ENCODE peak calls at places on chromosomes 2 and 18, in seven cellular contexts. One of them, this sample, is unnamed.

GRCh38 chr2:138658187-138658894 is 121.8 kb downstream of the NXPH2 start:
- DNase-seq in AG04450: no peak
- DNase-seq in RPMI7951: no peak
- DNase-seq in NCI-H1092 treated with DMSO at 0.1 percent for 48 hours: no peak
- DNase-seq in brain microvascular endothelial cell: no peak
- DNase-seq in effector memory CD8-positive, alpha-beta T cell: no peak
- DNase-seq in sigmoid colon: no peak
- DNase-seq in this sample: no peak

GRCh38 chr2:37388074-37388473 is 43.6 kb downstream of the QPCT start:
- DNase-seq in RPMI7951: peak; percentile 59
- DNase-seq in AG04450: no peak
- DNase-seq in brain microvascular endothelial cell: peak; percentile 33
- DNase-seq in sigmoid colon: no peak
- DNase-seq in NCI-H1092 treated with DMSO at 0.1 percent for 48 hours: no peak
- DNase-seq in effector memory CD8-positive, alpha-beta T cell: no peak
- DNase-seq in this sample: no peak

GRCh38 chr2:96763511-96764252 is 3.0 kb downstream of the CNNM4 start:
- DNase-seq in effector memory CD8-positive, alpha-beta T cell: no peak
- DNase-seq in AG04450: no peak
- DNase-seq in RPMI7951: no peak
- DNase-seq in brain microvascular endothelial cell: no peak
- DNase-seq in sigmoid colon: no peak
- DNase-seq in NCI-H1092 treated with DMSO at 0.1 percent for 48 hours: peak; percentile 5
- DNase-seq in this sample: no peak

GRCh38 chr2:122340246-122340645 is 584.8 kb downstream of the TSN start:
- DNase-seq in AG04450: no peak
- DNase-seq in RPMI7951: peak; percentile 30
- DNase-seq in sigmoid colon: no peak
- DNase-seq in effector memory CD8-positive, alpha-beta T cell: no peak
- DNase-seq in brain microvascular endothelial cell: no peak
- DNase-seq in NCI-H1092 treated with DMSO at 0.1 percent for 48 hours: no peak
- DNase-seq in this sample: no peak

GRCh38 chr2:239832995-239833727 is 192.0 kb downstream of the NDUFA10 start:
- DNase-seq in AG04450: no peak
- DNase-seq in effector memory CD8-positive, alpha-beta T cell: no peak
- DNase-seq in brain microvascular endothelial cell: no peak
- DNase-seq in NCI-H1092 treated with DMSO at 0.1 percent for 48 hours: no peak
- DNase-seq in sigmoid colon: peak; percentile 32
- DNase-seq in RPMI7951: no peak
- DNase-seq in this sample: no peak

GRCh38 chr2:107064750-107065149 is 178.8 kb upstream of the ST6GAL2 start:
- DNase-seq in RPMI7951: peak; percentile 13
- DNase-seq in brain microvascular endothelial cell: no peak
- DNase-seq in NCI-H1092 treated with DMSO at 0.1 percent for 48 hours: no peak
- DNase-seq in sigmoid colon: no peak
- DNase-seq in effector memory CD8-positive, alpha-beta T cell: no peak
- DNase-seq in AG04450: no peak
- DNase-seq in this sample: no peak

GRCh38 chr2:170377469-170378207 is 199.7 kb downstream of the MYO3B start:
- DNase-seq in RPMI7951: no peak
- DNase-seq in sigmoid colon: no peak
- DNase-seq in NCI-H1092 treated with DMSO at 0.1 percent for 48 hours: no peak
- DNase-seq in brain microvascular endothelial cell: no peak
- DNase-seq in AG04450: no peak
- DNase-seq in effector memory CD8-positive, alpha-beta T cell: no peak
- DNase-seq in this sample: no peak

GRCh38 chr2:69099541-69099940 is 86.6 kb downstream of the ANTXR1 start:
- DNase-seq in effector memory CD8-positive, alpha-beta T cell: no peak
- DNase-seq in sigmoid colon: no peak
- DNase-seq in AG04450: peak; percentile 23
- DNase-seq in RPMI7951: peak; percentile 34
- DNase-seq in NCI-H1092 treated with DMSO at 0.1 percent for 48 hours: no peak
- DNase-seq in brain microvascular endothelial cell: peak; percentile 27
- DNase-seq in this sample: no peak

GRCh38 chr2:69779258-69779989 is 37.5 kb downstream of the ANXA4 start:
- DNase-seq in NCI-H1092 treated with DMSO at 0.1 percent for 48 hours: no peak
- DNase-seq in effector memory CD8-positive, alpha-beta T cell: no peak
- DNase-seq in brain microvascular endothelial cell: peak; percentile 29
- DNase-seq in RPMI7951: peak; percentile 79
- DNase-seq in sigmoid colon: no peak
- DNase-seq in AG04450: no peak
- DNase-seq in this sample: no peak

GRCh38 chr2:80302465-80303005 is 2.0 kb downstream of the LRRTM1 start:
- DNase-seq in AG04450: no peak
- DNase-seq in brain microvascular endothelial cell: no peak
- DNase-seq in RPMI7951: no peak
- DNase-seq in effector memory CD8-positive, alpha-beta T cell: no peak
- DNase-seq in sigmoid colon: no peak
- DNase-seq in NCI-H1092 treated with DMSO at 0.1 percent for 48 hours: no peak
- DNase-seq in this sample: no peak

GRCh38 chr2:120949027-120949956 is 213.6 kb downstream of the GLI2 start:
- DNase-seq in NCI-H1092 treated with DMSO at 0.1 percent for 48 hours: no peak
- DNase-seq in effector memory CD8-positive, alpha-beta T cell: no peak
- DNase-seq in AG04450: no peak
- DNase-seq in sigmoid colon: no peak
- DNase-seq in RPMI7951: no peak
- DNase-seq in brain microvascular endothelial cell: no peak
- DNase-seq in this sample: no peak

GRCh38 chr2:25305809-25306208 is 35.9 kb downstream of the DNMT3A start:
- DNase-seq in NCI-H1092 treated with DMSO at 0.1 percent for 48 hours: peak; percentile 14
- DNase-seq in brain microvascular endothelial cell: no peak
- DNase-seq in sigmoid colon: no peak
- DNase-seq in AG04450: no peak
- DNase-seq in RPMI7951: no peak
- DNase-seq in effector memory CD8-positive, alpha-beta T cell: no peak
- DNase-seq in this sample: no peak

GRCh38 chr18:35683021-35683420 is 101.5 kb downstream of the GALNT1 start:
- DNase-seq in RPMI7951: no peak
- DNase-seq in brain microvascular endothelial cell: no peak
- DNase-seq in effector memory CD8-positive, alpha-beta T cell: no peak
- DNase-seq in NCI-H1092 treated with DMSO at 0.1 percent for 48 hours: no peak
- DNase-seq in sigmoid colon: no peak
- DNase-seq in AG04450: no peak
- DNase-seq in this sample: peak; percentile 85

GRCh38 chr2:124670187-124670586 is 645.1 kb downstream of the CNTNAP5 start:
- DNase-seq in AG04450: no peak
- DNase-seq in NCI-H1092 treated with DMSO at 0.1 percent for 48 hours: no peak
- DNase-seq in RPMI7951: no peak
- DNase-seq in effector memory CD8-positive, alpha-beta T cell: no peak
- DNase-seq in sigmoid colon: no peak
- DNase-seq in brain microvascular endothelial cell: no peak
- DNase-seq in this sample: no peak

GRCh38 chr2:71833855-71834554 is 313.7 kb downstream of the CYP26B1 start:
- DNase-seq in effector memory CD8-positive, alpha-beta T cell: no peak
- DNase-seq in NCI-H1092 treated with DMSO at 0.1 percent for 48 hours: no peak
- DNase-seq in RPMI7951: peak; percentile 98
- DNase-seq in sigmoid colon: peak; percentile 86
- DNase-seq in brain microvascular endothelial cell: no peak
- DNase-seq in AG04450: no peak
- DNase-seq in this sample: no peak

GRCh38 chr2:233853883-233854240 is 473 bp downstream of the HJURP start:
- DNase-seq in effector memory CD8-positive, alpha-beta T cell: peak; percentile 9
- DNase-seq in brain microvascular endothelial cell: no peak
- DNase-seq in sigmoid colon: no peak
- DNase-seq in RPMI7951: no peak
- DNase-seq in NCI-H1092 treated with DMSO at 0.1 percent for 48 hours: no peak
- DNase-seq in AG04450: no peak
- DNase-seq in this sample: no peak

GRCh38 chr18:36993068-36993467 is 164.1 kb downstream of the KIAA1328 start:
- DNase-seq in RPMI7951: no peak
- DNase-seq in brain microvascular endothelial cell: no peak
- DNase-seq in NCI-H1092 treated with DMSO at 0.1 percent for 48 hours: no peak
- DNase-seq in sigmoid colon: no peak
- DNase-seq in AG04450: no peak
- DNase-seq in effector memory CD8-positive, alpha-beta T cell: no peak
- DNase-seq in this sample: peak; percentile 31

GRCh38 chr2:161166538-161167409 is 6.5 kb downstream of the TANK start:
- DNase-seq in AG04450: no peak
- DNase-seq in effector memory CD8-positive, alpha-beta T cell: peak; percentile 38
- DNase-seq in RPMI7951: peak; percentile 17
- DNase-seq in brain microvascular endothelial cell: no peak
- DNase-seq in NCI-H1092 treated with DMSO at 0.1 percent for 48 hours: no peak
- DNase-seq in sigmoid colon: no peak
- DNase-seq in this sample: no peak

GRCh38 chr2:199659207-199659606 is 191.8 kb downstream of the FTCDNL1 start:
- DNase-seq in AG04450: no peak
- DNase-seq in NCI-H1092 treated with DMSO at 0.1 percent for 48 hours: no peak
- DNase-seq in RPMI7951: peak; percentile 53
- DNase-seq in sigmoid colon: no peak
- DNase-seq in effector memory CD8-positive, alpha-beta T cell: no peak
- DNase-seq in brain microvascular endothelial cell: peak; percentile 17
- DNase-seq in this sample: peak; percentile 11

GRCh38 chr18:76955529-76956170 is 133.3 kb downstream of the ZNF236 start:
- DNase-seq in brain microvascular endothelial cell: no peak
- DNase-seq in AG04450: no peak
- DNase-seq in sigmoid colon: no peak
- DNase-seq in RPMI7951: no peak
- DNase-seq in NCI-H1092 treated with DMSO at 0.1 percent for 48 hours: peak; percentile 26
- DNase-seq in effector memory CD8-positive, alpha-beta T cell: no peak
- DNase-seq in this sample: no peak

GRCh38 chr18:27599202-27599829 is 414.2 kb upstream of the CHST9 start:
- DNase-seq in AG04450: no peak
- DNase-seq in brain microvascular endothelial cell: peak; percentile 22
- DNase-seq in sigmoid colon: no peak
- DNase-seq in NCI-H1092 treated with DMSO at 0.1 percent for 48 hours: peak; percentile 61
- DNase-seq in RPMI7951: peak; percentile 24
- DNase-seq in effector memory CD8-positive, alpha-beta T cell: no peak
- DNase-seq in this sample: no peak

GRCh38 chr2:75241696-75242095 is 42.4 kb upstream of the TACR1 start:
- DNase-seq in sigmoid colon: no peak
- DNase-seq in effector memory CD8-positive, alpha-beta T cell: no peak
- DNase-seq in AG04450: no peak
- DNase-seq in brain microvascular endothelial cell: peak; percentile 11
- DNase-seq in RPMI7951: peak; percentile 66
- DNase-seq in NCI-H1092 treated with DMSO at 0.1 percent for 48 hours: no peak
- DNase-seq in this sample: no peak

GRCh38 chr2:44326548-44327269 is 34.6 kb downstream of the PREPL start:
- DNase-seq in sigmoid colon: no peak
- DNase-seq in AG04450: no peak
- DNase-seq in NCI-H1092 treated with DMSO at 0.1 percent for 48 hours: no peak
- DNase-seq in RPMI7951: no peak
- DNase-seq in effector memory CD8-positive, alpha-beta T cell: no peak
- DNase-seq in brain microvascular endothelial cell: no peak
- DNase-seq in this sample: no peak

GRCh38 chr2:180520206-180520605 is 460.2 kb upstream of the UBE2E3 start:
- DNase-seq in AG04450: no peak
- DNase-seq in brain microvascular endothelial cell: peak; percentile 22
- DNase-seq in sigmoid colon: no peak
- DNase-seq in RPMI7951: no peak
- DNase-seq in NCI-H1092 treated with DMSO at 0.1 percent for 48 hours: peak; percentile 40
- DNase-seq in effector memory CD8-positive, alpha-beta T cell: no peak
- DNase-seq in this sample: no peak

GRCh38 chr2:188291617-188292445 is at the start of gene GULP1:
- DNase-seq in AG04450: no peak
- DNase-seq in RPMI7951: peak; percentile 82
- DNase-seq in sigmoid colon: peak; percentile 90
- DNase-seq in effector memory CD8-positive, alpha-beta T cell: no peak
- DNase-seq in NCI-H1092 treated with DMSO at 0.1 percent for 48 hours: peak; percentile 33
- DNase-seq in brain microvascular endothelial cell: peak; percentile 62
- DNase-seq in this sample: peak; percentile 72

GRCh38 chr2:151287513-151288250 is 1.8 kb downstream of the NMI start:
- DNase-seq in sigmoid colon: no peak
- DNase-seq in RPMI7951: no peak
- DNase-seq in effector memory CD8-positive, alpha-beta T cell: no peak
- DNase-seq in brain microvascular endothelial cell: no peak
- DNase-seq in AG04450: no peak
- DNase-seq in NCI-H1092 treated with DMSO at 0.1 percent for 48 hours: no peak
- DNase-seq in this sample: no peak

GRCh38 chr2:176493909-176494308 is 224.7 kb downstream of the MTX2 start:
- DNase-seq in RPMI7951: no peak
- DNase-seq in effector memory CD8-positive, alpha-beta T cell: no peak
- DNase-seq in NCI-H1092 treated with DMSO at 0.1 percent for 48 hours: no peak
- DNase-seq in sigmoid colon: no peak
- DNase-seq in AG04450: no peak
- DNase-seq in brain microvascular endothelial cell: no peak
- DNase-seq in this sample: no peak

GRCh38 chr2:206585335-206585734 is 57.0 kb upstream of the FAM237A start:
- DNase-seq in AG04450: no peak
- DNase-seq in RPMI7951: no peak
- DNase-seq in NCI-H1092 treated with DMSO at 0.1 percent for 48 hours: no peak
- DNase-seq in brain microvascular endothelial cell: peak; percentile 2
- DNase-seq in effector memory CD8-positive, alpha-beta T cell: no peak
- DNase-seq in sigmoid colon: no peak
- DNase-seq in this sample: no peak

GRCh38 chr2:43110442-43110871 is 115.9 kb downstream of the ZFP36L2 start:
- DNase-seq in brain microvascular endothelial cell: peak; percentile 77
- DNase-seq in sigmoid colon: peak; percentile 82
- DNase-seq in NCI-H1092 treated with DMSO at 0.1 percent for 48 hours: no peak
- DNase-seq in RPMI7951: peak; percentile 87
- DNase-seq in effector memory CD8-positive, alpha-beta T cell: no peak
- DNase-seq in AG04450: peak; percentile 56
- DNase-seq in this sample: peak; percentile 88